ENCODE peak calls at places on chromosome 17, in five cellular contexts. P, Q, S, N and G are unnamed samples.

GRCh38 chr17:65564793-65565192 is 3.3 kb upstream of the AXIN2 start:
- DNase-seq in N (no peak), S (no peak), Q (no peak), P (no peak), G (no peak)

GRCh38 chr17:57370051-57370581 is 113.8 kb downstream of the MSI2 start:
- DNase-seq in Q (no peak), P (no peak), S (no peak), N (no peak), G (no peak)

GRCh38 chr17:72400863-72401262 is 280.0 kb downstream of the SOX9 start:
- DNase-seq in N (no peak), S (no peak), Q (no peak), P (no peak), G (no peak)

GRCh38 chr17:50062323-50063243 is 6.7 kb downstream of the ITGA3 start:
- DNase-seq in P (no peak), S (no peak), Q (no peak), N (no peak), G (no peak)

GRCh38 chr17:17712268-17712924 is 31.1 kb downstream of the RAI1 start:
- DNase-seq in S (no peak), Q (no peak), N (no peak), P (no peak), G (peak; percentile 26)

GRCh38 chr17:1035546-1036170 is 38.7 kb downstream of the TIMM22 start:
- DNase-seq in Q (no peak), S (no peak), P (no peak), N (no peak), G (no peak)

GRCh38 chr17:67605259-67605912 is 112.3 kb upstream of the NOL11 start:
- DNase-seq in P (no peak), N (no peak), S (no peak), Q (no peak), G (no peak)

GRCh38 chr17:1928976-1929375 is 96.2 kb downstream of the RTN4RL1 start:
- DNase-seq in P (no peak), N (no peak), Q (no peak), S (no peak), G (no peak)

GRCh38 chr17:7443499-7444485 is 1.1 kb upstream of the CHRNB1 start:
- DNase-seq in P (no peak), Q (no peak), S (no peak), N (no peak), G (no peak)

GRCh38 chr17:49518346-49519078 is 23.4 kb downstream of the NGFR start:
- DNase-seq in S (no peak), Q (no peak), P (no peak), N (no peak), G (no peak)

GRCh38 chr17:9725575-9725974 is 65.8 kb downstream of the DHRS7C start:
- DNase-seq in S (no peak), P (no peak), Q (no peak), N (no peak), G (no peak)

GRCh38 chr17:2701996-2702741 is 9.4 kb downstream of the CLUH start:
- DNase-seq in Q (no peak), S (no peak), N (no peak), P (no peak), G (no peak)

GRCh38 chr17:15384142-15384803 is 42.9 kb upstream of the TEKT3 start:
- DNase-seq in S (no peak), P (no peak), Q (no peak), N (no peak), G (no peak)

GRCh38 chr17:11900103-11900502 is 97.2 kb downstream of the ZNF18 start:
- DNase-seq in N (no peak), P (no peak), Q (no peak), S (no peak), G (no peak)

GRCh38 chr17:4219241-4219640 is 44.5 kb downstream of the ANKFY1 start:
- DNase-seq in P (no peak), N (no peak), Q (no peak), S (no peak), G (no peak)

GRCh38 chr17:49581645-49581992 is 5.9 kb downstream of the NXPH3 start:
- DNase-seq in N (no peak), S (no peak), P (no peak), Q (no peak), G (no peak)

GRCh38 chr17:79789943-79790804 is 6.7 kb downstream of the CBX8 start:
- DNase-seq in N (no peak), S (peak; percentile 82), P (peak; percentile 70), Q (peak; percentile 67), G (peak; percentile 41)

GRCh38 chr17:2264023-2264860 is 39.3 kb downstream of the SMG6 start:
- DNase-seq in N (no peak), P (no peak), S (no peak), Q (no peak), G (no peak)

GRCh38 chr17:16215273-16215964 is at the start of gene NCOR1:
- DNase-seq in Q (peak; percentile 79), P (peak; percentile 93), N (peak; percentile 57), S (peak; percentile 81), G (peak; percentile 85)

GRCh38 chr17:66387391-66387981 is 85.1 kb downstream of the PRKCA start:
- DNase-seq in P (no peak), N (no peak), Q (no peak), S (no peak), G (no peak)

GRCh38 chr17:59165933-59166342 is 10.4 kb downstream of the PRR11 start:
- DNase-seq in P (peak; percentile 55), S (peak; percentile 48), N (no peak), Q (peak; percentile 63), G (peak; percentile 77)

GRCh38 chr17:45908460-45908859 is 14.1 kb downstream of the MAPT start:
- DNase-seq in N (no peak), Q (no peak), P (no peak), S (no peak), G (no peak)

GRCh38 chr17:17822189-17822978 is 14.4 kb downstream of the SREBF1 start:
- DNase-seq in S (no peak), Q (no peak), N (peak; percentile 54), P (no peak), G (no peak)

GRCh38 chr17:18324140-18325049 is 9.3 kb downstream of the SMCR8 start:
- DNase-seq in P (no peak), N (no peak), Q (no peak), S (no peak), G (no peak)

GRCh38 chr17:20028436-20028835 is 19.3 kb downstream of the SPECC1 start:
- DNase-seq in Q (no peak), S (no peak), P (no peak), N (no peak), G (no peak)

GRCh38 chr17:74340470-74341023 is 14.5 kb downstream of the KIF19 start:
- DNase-seq in N (no peak), Q (no peak), S (no peak), P (no peak), G (no peak)

GRCh38 chr17:1953866-1954265 is 71.3 kb downstream of the RTN4RL1 start:
- DNase-seq in Q (no peak), P (no peak), S (no peak), N (no peak), G (no peak)

GRCh38 chr17:835263-835662 is 53.1 kb downstream of the MRM3 start:
- DNase-seq in N (no peak), S (no peak), P (no peak), Q (no peak), G (no peak)

GRCh38 chr17:81429353-81429774 is 34.1 kb downstream of the BAHCC1 start:
- DNase-seq in P (no peak), N (peak; percentile 41), Q (no peak), S (no peak), G (no peak)

GRCh38 chr17:76967762-76968161 is 99.6 kb downstream of the MGAT5B start:
- DNase-seq in Q (no peak), S (no peak), P (no peak), N (no peak), G (no peak)

GRCh38 chr17:76196675-76197074 is 43.6 kb downstream of the RNF157 start:
- DNase-seq in Q (no peak), S (no peak), P (no peak), N (no peak), G (no peak)

GRCh38 chr17:65394811-65395472 is 166.5 kb downstream of the AXIN2 start:
- DNase-seq in Q (no peak), S (no peak), P (no peak), N (no peak), G (peak; percentile 14)

GRCh38 chr17:19000531-19001011 is 4.0 kb downstream of the FAM83G start:
- DNase-seq in N (no peak), S (no peak), P (no peak), Q (no peak), G (no peak)

GRCh38 chr17:28547623-28548416 is 4.6 kb downstream of the UNC119 start:
- DNase-seq in S (peak; percentile 87), Q (peak; percentile 71), P (peak; percentile 81), N (no peak), G (peak; percentile 89)